ENCODE peak calls at places on chromosomes 12 and 14, in seven cellular contexts. U is CD4-positive, CD25-positive, alpha-beta regulatory T cell; C is MCF 10A; Z is testis; I is effector CD4-positive, alpha-beta T cell; G is activated B cell treated with CpG ODN at 0.5 μM for 24 hours; N is EH. J is an unnamed sample.

GRCh38 chr14:56918849-56919574 is 108.7 kb upstream of the OTX2 start:
- DNase-seq in C (no peak), I (no peak), N (no peak), U (no peak), G (no peak), Z (no peak), J (no peak)

GRCh38 chr14:56333361-56334279 is 215.4 kb downstream of the PELI2 start:
- DNase-seq in U (no peak), C (peak), I (no peak), Z (no peak), N (peak), G (no peak), J (no peak)

GRCh38 chr14:59240356-59240755 is 51.9 kb downstream of the DAAM1 start:
- DNase-seq in Z (no peak), N (no peak), C (no peak), I (no peak), U (no peak), G (no peak), J (no peak)

GRCh38 chr14:103870144-103870876 is 22.9 kb upstream of the PPP1R13B start:
- DNase-seq in G (no peak), Z (no peak), U (no peak), I (no peak), N (no peak), C (no peak), J (no peak)

GRCh38 chr12:42588981-42589464 is 523 bp downstream of the PRICKLE1 start:
- DNase-seq in Z (peak), G (peak), I (no peak), N (peak), C (peak), U (no peak), J (no peak)

GRCh38 chr14:33914676-33915516 is 36.0 kb downstream of the EGLN3 start:
- DNase-seq in Z (no peak), I (no peak), C (peak), G (no peak), U (no peak), N (peak), J (no peak)

GRCh38 chr14:97723834-97724770 is 926.9 kb downstream of the VRK1 start:
- DNase-seq in C (no peak), G (no peak), Z (no peak), N (no peak), U (peak), I (peak), J (peak)

GRCh38 chr14:23085458-23085857 is 9.5 kb downstream of the ACIN1 start:
- DNase-seq in G (no peak), N (no peak), U (no peak), I (no peak), Z (no peak), C (no peak), J (no peak)

GRCh38 chr12:104656921-104657320 is 200.2 kb downstream of the CHST11 start:
- DNase-seq in I (no peak), C (peak), G (no peak), Z (no peak), N (no peak), U (no peak), J (no peak)

GRCh38 chr14:63398952-63399351 is 80.2 kb upstream of the GPHB5 start:
- DNase-seq in U (no peak), I (no peak), G (no peak), N (no peak), Z (no peak), C (no peak), J (no peak)

GRCh38 chr14:74712499-74713394 is at the start of the genes AREL1 and FCF1:
- DNase-seq in N (peak), Z (peak), U (peak), I (peak), G (peak), C (peak), J (peak)

GRCh38 chr12:57215065-57215464 is 1.5 kb upstream of the NXPH4 start:
- DNase-seq in I (no peak), N (no peak), C (no peak), G (no peak), Z (no peak), U (no peak), J (no peak)

GRCh38 chr12:57629897-57630471 is 3.0 kb downstream of the B4GALNT1 start:
- DNase-seq in N (no peak), U (no peak), I (no peak), C (no peak), Z (peak), G (no peak), J (no peak)

GRCh38 chr14:55458800-55459577 is 18.6 kb upstream of the TBPL2 start:
- DNase-seq in G (no peak), I (no peak), N (peak), Z (no peak), U (no peak), C (peak), J (no peak)

GRCh38 chr14:93981874-93982683 is 5.7 kb upstream of the ASB2 start:
- DNase-seq in C (no peak), U (no peak), N (no peak), I (no peak), G (no peak), Z (no peak), J (no peak)

GRCh38 chr14:71688576-71688975 is 243.7 kb upstream of the RGS6 start:
- DNase-seq in G (no peak), N (peak), U (no peak), Z (no peak), C (no peak), I (no peak), J (no peak)

GRCh38 chr12:91367234-91367849 is 184.7 kb upstream of the DCN start:
- DNase-seq in I (no peak), C (peak), U (no peak), Z (no peak), G (no peak), N (peak), J (no peak)

GRCh38 chr12:85866929-85867776 is 6.9 kb upstream of the NTS start:
- DNase-seq in C (peak), N (peak), G (no peak), Z (peak), U (no peak), I (no peak), J (no peak)

GRCh38 chr12:38327356-38327755 is 10.8 kb downstream of the ALG10B start:
- DNase-seq in C (no peak), I (no peak), U (no peak), G (no peak), Z (no peak), N (no peak), J (no peak)

GRCh38 chr14:43548368-43548767 is 958.7 kb downstream of the FSCB start:
- DNase-seq in Z (no peak), U (no peak), C (no peak), G (no peak), I (no peak), N (no peak), J (no peak)

GRCh38 chr14:85601246-85601645 is 71.3 kb downstream of the FLRT2 start:
- DNase-seq in N (peak), I (no peak), U (no peak), Z (no peak), C (no peak), G (no peak), J (no peak)

GRCh38 chr12:124837958-124838803 is 25.5 kb downstream of the SCARB1 start:
- DNase-seq in Z (peak), G (no peak), N (peak), U (no peak), C (peak), I (no peak), J (no peak)

GRCh38 chr12:63899396-63899795 is 54.9 kb downstream of the SRGAP1 start:
- DNase-seq in I (no peak), G (no peak), C (no peak), N (no peak), Z (no peak), U (no peak), J (no peak)

GRCh38 chr12:120316798-120317257 is 10.8 kb downstream of the PLA2G1B start:
- DNase-seq in U (no peak), N (no peak), C (no peak), Z (no peak), I (no peak), G (no peak), J (no peak)

GRCh38 chr12:93892431-93893210 is 215.4 kb downstream of the CRADD start:
- DNase-seq in G (no peak), C (no peak), I (no peak), U (no peak), Z (peak), N (no peak), J (no peak)

GRCh38 chr12:29552324-29552927 is 54.9 kb upstream of the OVCH1 start:
- DNase-seq in N (peak), U (peak), G (no peak), C (peak), Z (peak), I (peak), J (peak)

GRCh38 chr12:34402228-34402898 is 380.1 kb downstream of the ALG10 start:
- DNase-seq in Z (peak), N (no peak), G (peak), C (no peak), U (no peak), I (no peak), J (no peak)

GRCh38 chr12:88703790-88704189 is 123.5 kb upstream of the KITLG start:
- DNase-seq in U (no peak), N (peak), Z (no peak), G (no peak), C (no peak), I (no peak), J (no peak)

GRCh38 chr12:49367381-49368239 is at the start of gene SPATS2:
- DNase-seq in N (peak), C (peak), G (no peak), Z (peak), U (no peak), I (no peak), J (no peak)

J was measured in CD4-positive, alpha-beta memory T cell.